ENCODE peak calls at places on chromosomes 6 and 20, in five cellular contexts. U is HepG2, L is HCT116, Z is IMR-90, S is sigmoid colon. I is an unnamed sample.

GRCh38 chr6:125392682-125393081 is 90.9 kb upstream of the HDDC2 start:
- DNase-seq in L (no peak), Z (no peak), S (no peak), U (no peak), I (no peak)

GRCh38 chr20:63942250-63943006 is 13.8 kb downstream of the UCKL1 start:
- DNase-seq in Z (peak), S (peak), L (no peak), U (no peak), I (no peak)

GRCh38 chr6:126123226-126123625 is 136.9 kb downstream of the TRMT11 start:
- DNase-seq in L (no peak), Z (peak), U (no peak), S (no peak), I (no peak)

GRCh38 chr6:13195826-13196225 is 132.5 kb downstream of the TBC1D7 start:
- DNase-seq in S (no peak), L (no peak), U (no peak), Z (no peak), I (no peak)

GRCh38 chr6:148998704-148999103 is 251.9 kb downstream of the UST start:
- DNase-seq in L (no peak), U (no peak), Z (no peak), S (no peak), I (peak)

GRCh38 chr6:19303381-19303780 is 533.8 kb upstream of the ID4 start:
- DNase-seq in S (no peak), L (no peak), Z (no peak), U (no peak), I (no peak)

GRCh38 chr6:106622412-106622811 is 6.9 kb downstream of the RTN4IP1 start:
- DNase-seq in L (no peak), S (no peak), Z (no peak), U (peak), I (no peak)

GRCh38 chr6:132669690-132670291 is 10.8 kb upstream of the TAAR1 start:
- DNase-seq in L (peak), Z (peak), U (peak), S (no peak), I (peak)

GRCh38 chr6:7418238-7418905 is 28.8 kb downstream of the RIOK1 start:
- DNase-seq in L (no peak), Z (peak), U (no peak), S (no peak), I (no peak)

GRCh38 chr6:41000248-41000647 is 38.8 kb downstream of the UNC5CL start:
- DNase-seq in S (no peak), Z (no peak), U (no peak), L (no peak), I (no peak)

GRCh38 chr6:40998661-40999060 is 40.4 kb downstream of the UNC5CL start:
- DNase-seq in Z (no peak), L (no peak), S (no peak), U (no peak), I (no peak)

GRCh38 chr6:40999498-41000070 is 39.4 kb downstream of the UNC5CL start:
- DNase-seq in S (peak), L (peak), Z (peak), U (peak), I (peak)

GRCh38 chr6:40996591-40997247 is 42.3 kb downstream of the UNC5CL start:
- DNase-seq in U (peak), L (no peak), S (no peak), Z (peak), I (peak)

DNA sequence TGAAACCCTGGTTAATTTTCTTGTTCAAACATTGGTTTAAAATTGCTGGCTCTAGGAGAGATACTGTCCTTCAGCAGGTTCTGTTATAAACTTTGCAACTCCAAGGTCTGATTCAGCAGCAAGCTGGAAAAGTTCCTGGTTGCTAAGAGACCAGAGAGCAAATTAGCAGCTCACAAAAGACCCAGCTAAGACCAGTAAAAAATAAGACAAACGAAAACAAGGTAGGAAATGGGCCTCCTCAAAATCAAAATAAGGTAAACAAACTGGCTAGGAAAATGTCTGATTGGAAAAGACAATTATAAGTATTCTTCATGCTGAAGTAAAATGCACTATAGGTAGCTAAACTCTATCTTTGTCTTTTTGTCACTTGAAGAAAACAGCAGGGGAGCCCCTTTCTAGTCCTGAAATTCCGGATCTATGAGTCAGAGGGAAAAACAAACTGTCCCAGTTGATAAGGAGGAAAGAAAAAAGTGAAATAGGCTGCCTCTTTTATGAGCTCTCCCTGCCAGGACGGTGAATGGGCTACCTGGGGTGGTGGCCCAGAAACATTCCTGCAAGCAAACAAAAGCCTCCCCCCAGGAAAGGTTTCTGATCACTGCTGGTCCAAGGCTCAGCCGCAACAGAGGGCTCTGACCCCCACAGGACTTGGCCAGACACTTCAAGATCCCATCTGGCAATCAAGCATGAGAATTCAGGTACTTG is 41.6 kb downstream of the UNC5CL start:
- DNase-seq in L (peak), U (peak), S (no peak), Z (peak), I (peak)
- H3K4me3 ChIP-seq in L (no peak), U (peak), S (no peak), Z (no peak), I (no peak)

GRCh38 chr6:31691078-31691463 is 10.2 kb upstream of the LY6G5C start:
- DNase-seq in S (no peak), U (no peak), L (no peak), Z (no peak), I (no peak)

GRCh38 chr6:31690231-31691077 is 9.6 kb upstream of the LY6G5C start:
- DNase-seq in S (no peak), Z (no peak), U (no peak), L (no peak), I (no peak)

GRCh38 chr6:31691564-31692108 is 10.8 kb upstream of the LY6G5C start:
- DNase-seq in S (no peak), L (no peak), U (no peak), Z (no peak), I (no peak)

GRCh38 chr6:31687860-31688693 is 7.2 kb upstream of the LY6G5C start:
- DNase-seq in S (no peak), Z (no peak), L (no peak), U (no peak), I (no peak)

DNA sequence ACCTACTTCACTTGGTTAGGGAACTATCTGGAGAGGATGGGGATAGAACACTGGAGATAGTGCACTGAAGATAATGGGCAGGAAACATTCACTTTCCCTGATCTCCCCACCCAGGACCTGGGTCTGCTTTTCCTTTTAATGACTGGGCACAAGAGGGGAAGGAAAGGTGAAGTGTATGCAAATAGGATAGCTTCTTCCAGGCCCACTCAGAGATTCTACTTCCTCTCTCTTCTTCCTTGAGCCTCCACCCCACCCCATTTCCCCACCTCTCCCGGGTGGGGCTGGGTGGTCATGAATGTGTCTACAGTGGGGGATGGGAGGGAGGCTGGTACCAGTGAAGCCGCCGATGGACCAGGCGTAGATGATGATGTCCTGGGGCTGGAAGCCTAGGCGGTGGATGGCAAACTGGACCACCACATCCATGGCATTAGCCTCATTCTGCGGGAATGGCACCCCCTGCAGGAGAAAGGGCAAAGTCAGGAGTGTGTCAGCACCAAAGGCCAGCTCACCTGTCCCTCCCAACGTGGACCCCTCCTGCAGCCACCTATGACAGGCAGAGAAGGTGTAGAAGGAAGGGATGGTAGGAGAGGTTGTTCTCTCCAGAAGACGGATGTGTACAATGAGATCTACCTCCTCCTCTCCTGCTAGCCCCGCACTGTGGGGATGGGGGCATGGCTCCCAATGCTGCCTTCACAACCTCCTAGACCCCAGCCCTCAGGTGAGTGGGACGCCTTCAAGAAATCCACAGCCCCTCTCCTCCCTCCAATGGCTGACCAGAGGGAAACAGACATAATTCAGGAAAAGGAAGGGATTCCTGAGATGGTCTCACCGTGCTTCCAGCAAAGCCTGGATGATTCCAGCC is 8.6 kb upstream of the LY6G5C start:
- DNase-seq in L (no peak), U (no peak), S (no peak), Z (no peak), I (no peak)
- TF ChIP-seq CTCF in L (no peak), U (peak), S (no peak), Z (peak), I (peak)

GRCh38 chr6:90045535-90045934 is 151.3 kb downstream of the GJA10 start:
- DNase-seq in U (no peak), Z (peak), L (no peak), S (no peak), I (no peak)
- H3K4me3 ChIP-seq in U (no peak), Z (no peak), L (no peak), S (no peak), I (no peak)

DNA sequence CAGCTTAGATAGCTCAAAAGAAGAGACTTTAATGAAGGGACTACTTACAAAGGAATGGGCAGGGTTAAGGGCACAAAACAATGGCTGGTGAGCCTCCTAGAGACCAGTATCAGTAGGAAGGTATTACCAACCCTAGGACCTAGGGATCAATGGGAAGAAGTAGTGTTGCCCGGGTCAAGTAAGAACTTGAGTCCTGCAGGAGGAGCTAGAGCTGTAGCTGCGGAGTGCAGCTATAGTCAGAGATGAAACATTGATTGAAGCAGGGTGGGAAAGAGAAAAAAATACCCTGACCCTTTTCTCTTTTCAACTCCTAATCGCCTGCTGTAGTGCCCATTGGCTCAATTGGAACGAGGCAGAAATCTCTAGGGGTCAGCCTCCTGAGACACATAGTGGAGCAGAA is 144.0 kb downstream of the FLRT3 start:
- DNase-seq in L (no peak), Z (no peak), U (no peak), S (no peak), I (no peak)
- TF ChIP-seq CTCF in L (no peak), Z (no peak), U (no peak), S (no peak), I (no peak)

I was measured in HFF-Myc.